ENCODE peak calls at places on chromosome 2, in seven cellular contexts. X is mammary epithelial cell, W is SK-N-SH, U is neural progenitor cell, T is GM23338, O is GM23248, E is IMR-90. M is an unnamed sample. For H4K20me1, the result is how much of the 10 kb centered on the place peaks cover.

GRCh38 chr2:9401059-9401547 is 22.2 kb downstream of the ITGB1BP1 start:
- DNase-seq in E (no peak), T (no peak), O (no peak), W (no peak), X (no peak), U (no peak), M (no peak)

GRCh38 chr2:43103093-43103404 is 123.4 kb downstream of the ZFP36L2 start:
- DNase-seq in T (no peak), W (no peak), U (no peak), X (no peak), E (no peak), O (no peak), M (no peak)

GRCh38 chr2:202290970-202291369 is 25.4 kb downstream of the NOP58 start:
- DNase-seq in U (no peak), W (no peak), T (no peak), X (no peak), O (peak), E (peak), M (no peak)

GRCh38 chr2:191020742-191021381 is 6.9 kb upstream of the STAT1 start:
- DNase-seq in O (peak), E (peak), T (no peak), W (no peak), X (peak), U (no peak), M (no peak)

GRCh38 chr2:127404466-127405251 is 13.6 kb upstream of the PROC start:
- DNase-seq in X (no peak), E (no peak), T (no peak), O (no peak), U (no peak), W (no peak), M (no peak)

GRCh38 chr2:168350380-168350779 is 103.0 kb upstream of the STK39 start:
- DNase-seq in X (no peak), U (no peak), T (no peak), O (no peak), E (no peak), W (no peak), M (no peak)

GRCh38 chr2:187372213-187372612 is 75.8 kb downstream of the CALCRL start:
- DNase-seq in X (no peak), W (no peak), O (peak), E (peak), U (no peak), T (no peak), M (no peak)

GRCh38 chr2:174286172-174286571 is 37.8 kb upstream of the OLA1 start:
- DNase-seq in W (no peak), X (no peak), O (no peak), U (no peak), T (peak), E (no peak), M (no peak)

GRCh38 chr2:152335851-152336102 is 803 bp downstream of the FMNL2 start:
- DNase-seq in U (no peak), X (no peak), T (no peak), W (peak), E (no peak), O (no peak), M (no peak)

GRCh38 chr2:118604346-118604745 is 243.1 kb downstream of the EN1 start:
- DNase-seq in U (no peak), W (no peak), E (no peak), T (no peak), X (no peak), O (no peak), M (no peak)

GRCh38 chr2:9071032-9071431 is 67.5 kb upstream of the MBOAT2 start:
- DNase-seq in E (peak), U (no peak), X (peak), O (peak), W (no peak), T (no peak), M (no peak)

GRCh38 chr2:113910967-113911678 is 21.2 kb downstream of the ACTR3 start:
- DNase-seq in W (no peak), U (no peak), E (no peak), X (no peak), T (no peak), O (no peak), M (no peak)

DNA sequence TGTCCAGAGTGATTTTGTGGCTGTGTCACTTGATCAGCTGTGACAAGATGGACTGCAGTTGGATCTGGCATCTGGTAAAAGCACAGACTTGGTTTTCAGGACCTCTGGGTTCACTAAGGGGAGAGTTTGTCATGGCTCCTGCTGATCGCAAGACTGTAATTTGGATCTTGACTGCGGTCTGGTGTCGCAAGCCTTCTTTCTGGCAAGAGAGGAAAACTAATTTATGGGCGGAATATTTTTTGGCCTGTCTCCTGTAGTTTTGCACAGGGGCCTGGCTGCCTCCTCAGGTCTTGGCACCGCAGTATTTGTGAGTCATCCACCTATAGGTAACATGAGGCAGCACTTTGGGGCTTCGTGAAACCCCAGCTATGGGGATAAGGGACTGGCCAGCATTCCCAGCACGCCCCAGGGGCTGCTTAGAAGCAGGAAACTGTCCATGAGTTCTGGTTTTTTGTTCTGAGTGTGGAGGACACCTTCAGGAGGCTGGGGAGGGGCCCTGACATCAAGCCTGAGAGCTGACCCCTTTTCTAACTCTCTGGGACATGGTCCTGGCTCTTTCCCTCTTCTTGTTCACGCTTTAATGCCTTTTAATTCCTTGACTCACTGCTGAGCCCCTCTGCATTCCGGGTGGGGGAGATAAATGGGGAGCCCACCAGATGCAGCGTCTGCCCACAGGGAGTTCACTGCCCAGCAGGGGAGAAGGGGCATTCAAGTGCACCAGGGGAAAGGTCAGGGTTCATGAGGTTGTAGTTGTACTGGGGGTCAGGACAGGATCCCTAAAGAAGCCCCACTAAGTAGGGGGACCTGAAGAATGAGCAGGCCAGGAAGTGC is 12.2 kb downstream of the SH3BP4 start:
- DNase-seq in E (peak), X (peak), U (no peak), T (no peak), O (peak), W (no peak), M (no peak)
- H4K20me1 ChIP-seq in E (half or more), X (under half), U (half or more), T (half or more), O (under half), W (half or more), M (under half)

GRCh38 chr2:99484205-99484604 is 5.6 kb downstream of the REV1 start:
- DNase-seq in W (no peak), T (no peak), X (no peak), E (no peak), O (no peak), U (no peak), M (no peak)
- H4K20me1 ChIP-seq in W (half or more), T (under half), X (under half), E (half or more), O (under half), U (half or more), M (under half)

DNA sequence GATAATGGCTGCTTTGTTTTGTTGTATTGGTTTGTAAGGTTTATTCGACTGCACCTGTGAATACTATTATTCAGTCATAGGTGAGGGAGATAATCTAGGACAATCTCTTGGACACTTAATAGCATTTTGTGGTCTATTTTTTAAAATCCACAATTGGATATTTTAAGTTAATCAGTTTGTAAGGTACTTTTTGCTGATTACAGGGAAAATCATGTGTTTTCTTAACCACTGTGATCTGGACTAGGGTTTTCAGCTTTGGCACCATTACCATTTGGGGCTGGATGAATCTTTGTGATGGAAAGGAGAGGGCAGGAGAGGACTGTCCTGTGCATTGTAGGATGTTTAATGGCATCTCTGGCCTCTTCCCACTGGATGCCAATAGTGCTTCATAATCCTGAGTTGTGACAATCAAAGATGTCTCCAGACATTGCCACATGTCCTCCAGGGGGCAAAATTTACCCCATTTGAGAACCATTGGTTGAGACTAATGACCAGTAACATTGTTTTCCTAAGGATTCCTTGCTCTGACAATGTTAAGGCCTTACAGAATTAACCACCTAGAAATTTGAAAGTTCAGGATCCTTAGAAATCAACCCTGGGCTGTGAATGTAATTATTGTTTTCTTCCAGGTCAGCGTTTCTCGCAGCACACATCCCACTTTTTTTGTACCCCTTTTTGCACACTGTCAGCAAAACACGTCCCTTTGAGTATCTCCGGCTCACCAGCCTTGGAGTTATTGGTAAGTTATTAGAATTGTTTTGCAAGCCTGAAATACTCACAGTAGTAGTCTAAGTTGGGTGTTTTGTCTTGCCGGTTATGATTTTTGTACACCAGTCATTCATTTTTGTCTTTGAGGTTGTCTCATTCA is 15.6 kb downstream of the CNOT9 start:
- DNase-seq in U (no peak), W (no peak), T (peak), O (no peak), E (no peak), X (no peak), M (no peak)
- H4K20me1 ChIP-seq in U (under half), W (under half), T (under half), O (under half), E (under half), X (under half), M (under half)

GRCh38 chr2:218221015-218221414 is 4.0 kb downstream of the ARPC2 start:
- DNase-seq in E (no peak), U (no peak), W (peak), O (peak), X (no peak), T (no peak), M (no peak)

GRCh38 chr2:218224206-218224605 is 7.2 kb downstream of the ARPC2 start:
- DNase-seq in E (peak), X (peak), O (peak), T (no peak), W (no peak), U (no peak), M (no peak)

GRCh38 chr2:218226903-218227302 is 9.9 kb downstream of the ARPC2 start:
- DNase-seq in U (no peak), W (no peak), E (no peak), X (no peak), T (no peak), O (no peak), M (no peak)

GRCh38 chr2:218219934-218220333 is 2.9 kb downstream of the ARPC2 start:
- DNase-seq in X (no peak), E (no peak), T (no peak), U (no peak), W (no peak), O (no peak), M (no peak)

DNA sequence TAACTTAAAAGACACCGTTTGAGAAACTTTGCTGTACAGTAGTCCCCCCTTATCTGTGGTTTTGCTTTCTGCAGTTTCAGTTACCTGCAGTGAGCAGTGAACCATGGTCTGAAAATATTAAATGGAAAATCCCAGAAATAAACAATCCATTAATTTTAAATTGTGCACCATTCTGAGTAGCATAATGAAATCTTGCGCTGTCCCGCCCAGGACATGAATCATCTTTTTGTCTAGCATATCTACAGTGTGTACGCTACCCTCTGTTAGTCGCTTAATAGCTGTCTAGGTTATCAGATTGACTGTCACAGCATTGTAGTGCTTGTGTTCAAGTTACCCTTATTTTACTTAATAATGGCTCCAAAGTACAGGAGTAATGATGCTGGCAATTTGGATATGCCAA is 6.1 kb downstream of the ARPC2 start:
- DNase-seq in U (no peak), W (no peak), E (peak), T (no peak), O (peak), X (peak), M (no peak)
- H4K20me1 ChIP-seq in U (half or more), W (half or more), E (half or more), T (half or more), O (half or more), X (under half), M (under half)

GRCh38 chr2:68251187-68251854 is 1.0 kb downstream of the PPP3R1 start:
- DNase-seq in O (peak), U (peak), X (peak), W (peak), T (peak), E (peak), M (peak)
- H4K20me1 ChIP-seq in O (under half), U (under half), X (under half), W (under half), T (under half), E (half or more), M (under half)

DNA sequence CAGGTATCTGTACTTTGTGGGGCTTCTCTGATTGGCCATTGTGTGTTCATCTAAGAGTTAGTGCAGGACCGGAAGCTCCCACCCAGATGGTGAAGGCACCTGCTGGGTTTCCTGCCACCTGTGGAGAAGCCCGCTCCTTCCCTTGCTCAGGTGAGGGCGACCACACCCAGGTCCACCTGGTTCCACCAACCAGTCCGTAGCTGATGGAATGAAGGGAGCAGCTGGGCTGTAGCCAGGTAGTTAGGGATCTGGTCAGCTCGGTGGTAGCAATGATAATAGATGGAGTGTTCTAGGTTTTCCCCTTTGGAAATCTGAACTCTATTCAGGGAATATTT is 16.0 kb downstream of the SH3BP4 start:
- DNase-seq in W (no peak), U (no peak), X (no peak), T (no peak), E (no peak), O (no peak), M (no peak)
- H4K20me1 ChIP-seq in W (half or more), U (half or more), X (under half), T (half or more), E (half or more), O (under half), M (under half)